ENCODE peak calls at places on chromosomes 4 and X, in six cellular contexts. L is anterior cingulate cortex; C is AG04450; O is CD8-positive, alpha-beta memory T cell; K is right atrium auricular region; N is NCI-H1930. U is an unnamed sample.

GRCh38 chr4:74364649-74365491 is at the start of gene EREG:
- DNase-seq in L (no peak), C (no peak), O (peak), K (no peak), N (no peak), U (no peak)

GRCh38 chrX:40201486-40201885 is 103.7 kb upstream of the BCOR start:
- DNase-seq in L (no peak), C (no peak), O (no peak), K (no peak), N (no peak), U (no peak)

GRCh38 chr4:47829438-47829837 is 8.4 kb downstream of the CORIN start:
- DNase-seq in L (no peak), C (no peak), O (no peak), K (no peak), N (no peak), U (no peak)

GRCh38 chr4:67723949-67724348 is 23.0 kb upstream of the UBA6 start:
- DNase-seq in L (no peak), C (no peak), O (no peak), K (no peak), N (no peak), U (no peak)

GRCh38 chr4:89000844-89001360 is 56.1 kb downstream of the FAM13A start:
- DNase-seq in L (no peak), C (no peak), O (no peak), K (no peak), N (peak), U (no peak)

GRCh38 chrX:16638533-16638932 is 11.4 kb upstream of the S100G start:
- DNase-seq in L (no peak), C (no peak), O (no peak), K (no peak), N (no peak), U (no peak)

GRCh38 chr4:127048371-127049085 is 584.2 kb upstream of the INTU start:
- DNase-seq in L (no peak), C (no peak), O (no peak), K (no peak), N (no peak), U (no peak)

GRCh38 chrX:10240918-10241317 is 84.1 kb downstream of the CLCN4 start:
- DNase-seq in L (no peak), C (peak), O (no peak), K (no peak), N (no peak), U (no peak)

GRCh38 chr4:76485450-76485849 is 50.4 kb downstream of the SHROOM3 start:
- DNase-seq in L (no peak), C (no peak), O (no peak), K (no peak), N (no peak), U (no peak)

GRCh38 chrX:30304866-30305265 is 4.3 kb downstream of the NR0B1 start:
- DNase-seq in L (no peak), C (no peak), O (no peak), K (no peak), N (peak), U (no peak)

GRCh38 chr4:127211377-127212268 is 421.1 kb upstream of the INTU start:
- DNase-seq in L (no peak), C (no peak), O (no peak), K (no peak), N (no peak), U (no peak)